ENCODE peak calls at places on chromosomes 7 and 10, in nine cellular contexts. F is NT2/D1; V is T-helper 17 cell; W is NAMALWA; K is stimulated activated CD4-positive, alpha-beta T cell treated with anti-CD3 and anti-CD28 coated beads, Interleukin-15, amount 100 ng/mL, for 1 hour; T is NCI-H2171; Q is stimulated activated CD8-positive, alpha-beta memory T cell treated with anti-CD3 and anti-CD28 coated beads, Interleukin-4, amount 100 ng/mL, for 24 hours; X is brain microvascular endothelial cell; R is CD8-positive, alpha-beta memory T cell. I is an unnamed sample.

GRCh38 chr10:114714281-114714741 is 56.2 kb upstream of the ABLIM1 start:
- DNase-seq in F (no peak), V (no peak), W (no peak), K (no peak), T (no peak), Q (no peak), X (peak), R (no peak), I (peak)

GRCh38 chr7:51118628-51119027 is 198.0 kb downstream of the COBL start:
- DNase-seq in F (no peak), V (no peak), W (no peak), K (no peak), T (no peak), Q (no peak), X (no peak), R (no peak), I (no peak)

GRCh38 chr10:82190432-82191260 is 315.7 kb downstream of the NRG3 start:
- DNase-seq in F (no peak), V (no peak), W (no peak), K (no peak), T (no peak), Q (no peak), X (no peak), R (no peak), I (no peak)

GRCh38 chr7:90488220-90488619 is 18.8 kb downstream of the PTTG1IP2 start:
- DNase-seq in F (no peak), V (no peak), W (no peak), K (no peak), T (no peak), Q (no peak), X (no peak), R (no peak), I (no peak)

GRCh38 chr10:54797636-54798395 is 3.2 kb downstream of the PCDH15 start:
- DNase-seq in F (no peak), V (no peak), W (no peak), K (no peak), T (no peak), Q (no peak), X (no peak), R (no peak), I (no peak)

GRCh38 chr7:1275685-1276424 is 43.2 kb downstream of the UNCX start:
- DNase-seq in F (no peak), V (no peak), W (no peak), K (no peak), T (no peak), Q (no peak), X (no peak), R (no peak), I (no peak)

GRCh38 chr10:3683560-3683959 is 101.4 kb downstream of the KLF6 start:
- DNase-seq in F (no peak), V (no peak), W (no peak), K (no peak), T (no peak), Q (no peak), X (no peak), R (no peak), I (no peak)

GRCh38 chr7:157667261-157667660 is 330.5 kb downstream of the DNAJB6 start:
- DNase-seq in F (no peak), V (no peak), W (no peak), K (no peak), T (no peak), Q (no peak), X (no peak), R (no peak), I (no peak)

GRCh38 chr7:47371733-47372368 is 210.1 kb downstream of the TNS3 start:
- DNase-seq in F (no peak), V (no peak), W (no peak), K (no peak), T (no peak), Q (no peak), X (peak), R (no peak), I (no peak)

GRCh38 chr10:124522131-124522902 is 60.7 kb downstream of the LHPP start:
- DNase-seq in F (no peak), V (no peak), W (no peak), K (no peak), T (no peak), Q (no peak), X (no peak), R (no peak), I (no peak)

GRCh38 chr10:119531067-119531466 is 11.5 kb downstream of the RGS10 start:
- DNase-seq in F (no peak), V (no peak), W (no peak), K (no peak), T (no peak), Q (no peak), X (no peak), R (no peak), I (peak)

GRCh38 chr10:3774814-3775670 is 10.0 kb downstream of the KLF6 start:
- DNase-seq in F (no peak), V (no peak), W (no peak), K (no peak), T (no peak), Q (no peak), X (peak), R (no peak), I (peak)

GRCh38 chr7:4781366-4782069 is 6.1 kb downstream of the AP5Z1 start:
- DNase-seq in F (no peak), V (no peak), W (no peak), K (no peak), T (no peak), Q (no peak), X (no peak), R (no peak), I (no peak)

GRCh38 chr7:46525876-46526275 is 604.8 kb upstream of the IGFBP3 start:
- DNase-seq in F (no peak), V (no peak), W (no peak), K (no peak), T (no peak), Q (no peak), X (peak), R (no peak), I (no peak)

GRCh38 chr10:25017247-25017590 is 807 bp downstream of the THNSL1 start:
- DNase-seq in F (peak), V (no peak), W (no peak), K (no peak), T (peak), Q (no peak), X (peak), R (no peak), I (peak)

GRCh38 chr10:71074176-71074755 is 138.1 kb upstream of the UNC5B start:
- DNase-seq in F (no peak), V (no peak), W (no peak), K (no peak), T (no peak), Q (no peak), X (no peak), R (no peak), I (no peak)

GRCh38 chr7:139618482-139619366 is 95.2 kb downstream of the CLEC2L start:
- DNase-seq in F (peak), V (no peak), W (peak), K (peak), T (peak), Q (peak), X (peak), R (peak), I (peak)

GRCh38 chr10:118471863-118472262 is 123.6 kb downstream of the PRLHR start:
- DNase-seq in F (no peak), V (no peak), W (no peak), K (no peak), T (no peak), Q (no peak), X (peak), R (no peak), I (peak)

GRCh38 chr7:7425321-7425720 is 110.4 kb downstream of the COL28A1 start:
- DNase-seq in F (no peak), V (no peak), W (no peak), K (no peak), T (no peak), Q (no peak), X (no peak), R (no peak), I (no peak)

GRCh38 chr10:99917963-99918825 is 91.6 kb downstream of the DNMBP start:
- DNase-seq in F (peak), V (no peak), W (peak), K (no peak), T (no peak), Q (no peak), X (peak), R (no peak), I (peak)

GRCh38 chr10:93431361-93431760 is 50.8 kb downstream of the MYOF start:
- DNase-seq in F (no peak), V (no peak), W (no peak), K (no peak), T (no peak), Q (no peak), X (no peak), R (no peak), I (no peak)

GRCh38 chr7:148722340-148723165 is 23.9 kb downstream of the CUL1 start:
- DNase-seq in F (no peak), V (no peak), W (no peak), K (no peak), T (no peak), Q (no peak), X (no peak), R (peak), I (no peak)

GRCh38 chr7:30027065-30027456 is 559 bp upstream of the FKBP14 start:
- DNase-seq in F (no peak), V (no peak), W (peak), K (no peak), T (no peak), Q (no peak), X (peak), R (peak), I (peak)

GRCh38 chr10:18204050-18204449 is 63.8 kb downstream of the CACNB2 start:
- DNase-seq in F (no peak), V (no peak), W (no peak), K (no peak), T (no peak), Q (no peak), X (no peak), R (no peak), I (no peak)

GRCh38 chr10:51109821-51110533 is 35.7 kb downstream of the PRKG1 start:
- DNase-seq in F (no peak), V (no peak), W (no peak), K (no peak), T (no peak), Q (no peak), X (no peak), R (no peak), I (peak)

GRCh38 chr10:5618042-5618441 is 48.4 kb downstream of the ASB13 start:
- DNase-seq in F (no peak), V (no peak), W (no peak), K (no peak), T (no peak), Q (no peak), X (no peak), R (no peak), I (no peak)

GRCh38 chr7:98266840-98267239 is 14.6 kb upstream of the BRI3 start:
- DNase-seq in F (no peak), V (no peak), W (peak), K (no peak), T (no peak), Q (no peak), X (no peak), R (no peak), I (peak)

GRCh38 chr7:112362796-112363195 is 87.5 kb upstream of the IFRD1 start:
- DNase-seq in F (no peak), V (no peak), W (no peak), K (no peak), T (no peak), Q (no peak), X (no peak), R (no peak), I (no peak)

GRCh38 chr10:103076996-103077395 is 116.1 kb downstream of the NT5C2 start:
- DNase-seq in F (no peak), V (no peak), W (no peak), K (no peak), T (no peak), Q (no peak), X (no peak), R (no peak), I (no peak)

GRCh38 chr10:58157076-58157766 is 110.5 kb downstream of the IPMK start:
- DNase-seq in F (no peak), V (no peak), W (no peak), K (no peak), T (no peak), Q (no peak), X (peak), R (no peak), I (peak)

I was measured in adipocyte.